ENCODE peak calls at places on chromosome X, in seven cellular contexts. V, D, J, M, C, P and S are unnamed samples.

GRCh38 chrX:13934731-13935130 is 95.0 kb downstream of the GEMIN8 start:
- DNase-seq in V (peak; percentile 49), D (no peak), J (no peak), M (no peak), C (no peak), P (no peak), S (no peak)

GRCh38 chrX:21800344-21800770 is 39.1 kb upstream of the MBTPS2 start:
- DNase-seq in V (peak; percentile 54), D (no peak), J (no peak), M (no peak), C (no peak), P (peak; percentile 15), S (no peak)

GRCh38 chrX:79036152-79036551 is 91.0 kb downstream of the P2RY10 start:
- DNase-seq in V (peak; percentile 0), D (no peak), J (no peak), M (no peak), C (no peak), P (no peak), S (no peak)

GRCh38 chrX:11533211-11533651 is 132.5 kb downstream of the ARHGAP6 start:
- DNase-seq in V (peak; percentile 78), D (no peak), J (no peak), M (no peak), C (peak; percentile 25), P (peak; percentile 68), S (no peak)

GRCh38 chrX:115189646-115190635 is 731 bp downstream of the RBMXL3 start:
- DNase-seq in V (no peak), D (no peak), J (no peak), M (no peak), C (no peak), P (no peak), S (no peak)

GRCh38 chrX:2662586-2662985 is 28.5 kb upstream of the CD99 start:
- DNase-seq in V (no peak), D (no peak), J (no peak), M (no peak), C (no peak), P (no peak), S (no peak)

GRCh38 chrX:1455948-1456280 is 3.2 kb upstream of the ASMTL start:
- DNase-seq in V (no peak), D (peak; percentile 3), J (no peak), M (no peak), C (no peak), P (no peak), S (no peak)

GRCh38 chrX:44244008-44244407 is 99.5 kb downstream of the EFHC2 start:
- DNase-seq in V (peak; percentile 43), D (no peak), J (no peak), M (no peak), C (no peak), P (peak; percentile 64), S (no peak)

GRCh38 chrX:107675823-107676555 is 47.7 kb downstream of the PRPS1 start:
- DNase-seq in V (peak; percentile 65), D (no peak), J (no peak), M (peak; percentile 56), C (no peak), P (peak; percentile 25), S (no peak)